ENCODE peak calls at places on chromosomes 1 and 21, in four cellular contexts. W, K, S and T are unnamed samples.

GRCh38 chr1:222168621-222169020 is 379.3 kb downstream of the HHIPL2 start:
- DNase-seq in W (no peak), S (no peak), K (no peak), T (no peak)

GRCh38 chr1:201095581-201096531 is 16.4 kb downstream of the CACNA1S start:
- DNase-seq in K (no peak), W (no peak), S (no peak), T (no peak)

GRCh38 chr1:19786988-19787423 is 12.7 kb downstream of the TMCO4 start:
- DNase-seq in W (no peak), S (no peak), K (no peak), T (no peak)

GRCh38 chr1:14614326-14614725 is 15.8 kb downstream of the KAZN start:
- DNase-seq in W (no peak), K (no peak), S (no peak), T (no peak)

GRCh38 chr1:158021721-158022120 is 28.3 kb downstream of the KIRREL1 start:
- DNase-seq in S (no peak), W (no peak), K (no peak), T (no peak)

GRCh38 chr1:7422966-7423365 is 348.1 kb upstream of the VAMP3 start:
- DNase-seq in S (no peak), K (no peak), W (peak; percentile 16), T (peak; percentile 16)

GRCh38 chr1:12407050-12407961 is 177.5 kb downstream of the VPS13D start:
- DNase-seq in S (no peak), K (no peak), W (peak; percentile 32), T (no peak)

GRCh38 chr1:210830034-210831028 is 303.6 kb downstream of the KCNH1 start:
- DNase-seq in S (no peak), K (no peak), W (no peak), T (no peak)

GRCh38 chr1:156281281-156282142 is 1.1 kb downstream of the SMG5 start:
- DNase-seq in S (peak; percentile 27), K (no peak), W (peak; percentile 88), T (no peak)

GRCh38 chr1:76576876-76577817 is 290.1 kb upstream of the ST6GALNAC5 start:
- DNase-seq in S (no peak), W (no peak), K (peak; percentile 33), T (peak; percentile 98)

GRCh38 chr1:188825471-188825870 is 1652.2 kb downstream of the BRINP3 start:
- DNase-seq in K (no peak), S (no peak), W (no peak), T (no peak)

GRCh38 chr1:43836267-43836951 is 97.2 kb upstream of the ARTN start:
- DNase-seq in W (peak; percentile 67), K (peak; percentile 96), S (peak; percentile 52), T (peak; percentile 95)

GRCh38 chr21:36721817-36722216 is 22.9 kb downstream of the SIM2 start:
- DNase-seq in S (no peak), K (no peak), W (no peak), T (no peak)

GRCh38 chr1:200240655-200241054 is 169.2 kb downstream of the ZNF281 start:
- DNase-seq in K (no peak), W (peak; percentile 32), S (no peak), T (no peak)

GRCh38 chr1:39919545-39919944 is 17.8 kb upstream of the MYCL start:
- DNase-seq in K (peak; percentile 84), S (peak; percentile 18), W (no peak), T (peak; percentile 98)

GRCh38 chr1:204858381-204858821 is 12.3 kb upstream of the NFASC start:
- DNase-seq in K (no peak), S (no peak), W (no peak), T (no peak)

GRCh38 chr1:153578490-153578889 is 12.8 kb upstream of the S100A2 start:
- DNase-seq in K (no peak), S (no peak), W (no peak), T (no peak)

GRCh38 chr1:211652371-211652770 is 23.1 kb downstream of the NEK2 start:
- DNase-seq in W (no peak), S (no peak), K (no peak), T (no peak)

GRCh38 chr1:79575424-79575823 is 568.9 kb upstream of the ADGRL4 start:
- DNase-seq in K (no peak), S (no peak), W (no peak), T (no peak)